ENCODE peak calls at places on chromosomes 13 and 19, in seven cellular contexts. One of them, this sample, is unnamed.
A peak's percentile ranks its signal among the peaks of the same experiment; 100 is the strongest.

GRCh38 chr19:55554749-55555152 is 9.4 kb upstream of the SBK3 start:
- DNase-seq in astrocyte: no peak
- DNase-seq in HCT116: no peak
- DNase-seq in body of pancreas: peak; percentile 43
- DNase-seq in uterus: no peak
- DNase-seq in keratinocyte: no peak
- DNase-seq in adrenal gland: no peak
- DNase-seq in this sample: no peak

GRCh38 chr19:15721208-15721607 is 6.6 kb upstream of the OR10H2 start:
- DNase-seq in astrocyte: no peak
- DNase-seq in HCT116: no peak
- DNase-seq in body of pancreas: no peak
- DNase-seq in uterus: no peak
- DNase-seq in keratinocyte: no peak
- DNase-seq in adrenal gland: no peak
- DNase-seq in this sample: no peak

GRCh38 chr19:18777725-18778389 is 13.2 kb downstream of the COMP start:
- DNase-seq in astrocyte: no peak
- DNase-seq in HCT116: no peak
- DNase-seq in body of pancreas: no peak
- DNase-seq in uterus: no peak
- DNase-seq in keratinocyte: no peak
- DNase-seq in adrenal gland: no peak
- DNase-seq in this sample: no peak

GRCh38 chr19:18109363-18109730 is 11.8 kb downstream of the MAST3 start:
- DNase-seq in astrocyte: no peak
- DNase-seq in HCT116: no peak
- DNase-seq in body of pancreas: peak; percentile 47
- DNase-seq in uterus: no peak
- DNase-seq in keratinocyte: no peak
- DNase-seq in adrenal gland: no peak
- DNase-seq in this sample: no peak

GRCh38 chr13:47708386-47708785 is 292.7 kb downstream of the SUCLA2 start:
- DNase-seq in astrocyte: peak; percentile 43
- DNase-seq in HCT116: no peak
- DNase-seq in body of pancreas: no peak
- DNase-seq in uterus: no peak
- DNase-seq in keratinocyte: no peak
- DNase-seq in adrenal gland: no peak
- DNase-seq in this sample: no peak

GRCh38 chr19:3098515-3099346 is 4.6 kb downstream of the GNA11 start:
- DNase-seq in astrocyte: no peak
- DNase-seq in HCT116: no peak
- DNase-seq in body of pancreas: peak; percentile 63
- DNase-seq in uterus: peak; percentile 48
- DNase-seq in keratinocyte: no peak
- DNase-seq in adrenal gland: peak; percentile 88
- DNase-seq in this sample: no peak

GRCh38 chr19:17037966-17038500 is 11.4 kb upstream of the CPAMD8 start:
- DNase-seq in astrocyte: no peak
- DNase-seq in HCT116: no peak
- DNase-seq in body of pancreas: no peak
- DNase-seq in uterus: no peak
- DNase-seq in keratinocyte: no peak
- DNase-seq in adrenal gland: no peak
- DNase-seq in this sample: no peak

GRCh38 chr13:82571653-82572052 is 1310.6 kb downstream of the SLITRK1 start:
- DNase-seq in astrocyte: no peak
- DNase-seq in HCT116: no peak
- DNase-seq in body of pancreas: no peak
- DNase-seq in uterus: no peak
- DNase-seq in keratinocyte: no peak
- DNase-seq in adrenal gland: no peak
- DNase-seq in this sample: no peak

GRCh38 chr13:48400820-48401219 is 12.1 kb downstream of the LPAR6 start:
- DNase-seq in astrocyte: peak; percentile 71
- DNase-seq in HCT116: no peak
- DNase-seq in body of pancreas: no peak
- DNase-seq in uterus: no peak
- DNase-seq in keratinocyte: peak; percentile 65
- DNase-seq in adrenal gland: no peak
- DNase-seq in this sample: no peak

GRCh38 chr19:3315676-3315973 is 50.8 kb upstream of the NFIC start:
- DNase-seq in astrocyte: no peak
- DNase-seq in HCT116: no peak
- DNase-seq in body of pancreas: no peak
- DNase-seq in uterus: no peak
- DNase-seq in keratinocyte: no peak
- DNase-seq in adrenal gland: no peak
- DNase-seq in this sample: no peak

GRCh38 chr13:90868321-90868920 is 479.1 kb upstream of the MIR17HG start:
- DNase-seq in astrocyte: peak; percentile 10
- DNase-seq in HCT116: peak; percentile 8
- DNase-seq in body of pancreas: peak; percentile 33
- DNase-seq in uterus: no peak
- DNase-seq in keratinocyte: no peak
- DNase-seq in adrenal gland: peak; percentile 55
- DNase-seq in this sample: no peak

GRCh38 chr19:2796659-2797266 is 11.5 kb downstream of the THOP1 start:
- DNase-seq in astrocyte: no peak
- DNase-seq in HCT116: no peak
- DNase-seq in body of pancreas: no peak
- DNase-seq in uterus: no peak
- DNase-seq in keratinocyte: no peak
- DNase-seq in adrenal gland: no peak
- DNase-seq in this sample: no peak

GRCh38 chr13:102392810-102393209 is 9.0 kb downstream of the FGF14 start:
- DNase-seq in astrocyte: no peak
- DNase-seq in HCT116: no peak
- DNase-seq in body of pancreas: no peak
- DNase-seq in uterus: no peak
- DNase-seq in keratinocyte: no peak
- DNase-seq in adrenal gland: no peak
- DNase-seq in this sample: no peak
- TF ChIP-seq CTCF in astrocyte: no peak
- TF ChIP-seq CTCF in HCT116: no peak
- TF ChIP-seq CTCF in body of pancreas: no peak
- TF ChIP-seq CTCF in uterus: no peak
- TF ChIP-seq CTCF in keratinocyte: no peak
- TF ChIP-seq CTCF in adrenal gland: no peak
- TF ChIP-seq CTCF in this sample: no peak

GRCh38 chr13:109773786-109774185 is 12.6 kb downstream of the IRS2 start:
- DNase-seq in astrocyte: no peak
- DNase-seq in HCT116: no peak
- DNase-seq in body of pancreas: no peak
- DNase-seq in uterus: no peak
- DNase-seq in keratinocyte: no peak
- DNase-seq in adrenal gland: no peak
- DNase-seq in this sample: no peak

GRCh38 chr13:109779074-109779473 is 7.3 kb downstream of the IRS2 start:
- DNase-seq in astrocyte: no peak
- DNase-seq in HCT116: no peak
- DNase-seq in body of pancreas: no peak
- DNase-seq in uterus: no peak
- DNase-seq in keratinocyte: no peak
- DNase-seq in adrenal gland: no peak
- DNase-seq in this sample: no peak

GRCh38 chr13:109773276-109773675 is 13.1 kb downstream of the IRS2 start:
- DNase-seq in astrocyte: no peak
- DNase-seq in HCT116: no peak
- DNase-seq in body of pancreas: no peak
- DNase-seq in uterus: no peak
- DNase-seq in keratinocyte: no peak
- DNase-seq in adrenal gland: peak; percentile 78
- DNase-seq in this sample: no peak

GRCh38 chr13:109778102-109778542 is 8.3 kb downstream of the IRS2 start:
- DNase-seq in astrocyte: peak; percentile 71
- DNase-seq in HCT116: no peak
- DNase-seq in body of pancreas: peak; percentile 32
- DNase-seq in uterus: no peak
- DNase-seq in keratinocyte: no peak
- DNase-seq in adrenal gland: no peak
- DNase-seq in this sample: no peak

GRCh38 chr13:109776575-109776974 is 9.8 kb downstream of the IRS2 start:
- DNase-seq in astrocyte: no peak
- DNase-seq in HCT116: no peak
- DNase-seq in body of pancreas: no peak
- DNase-seq in uterus: no peak
- DNase-seq in keratinocyte: no peak
- DNase-seq in adrenal gland: no peak
- DNase-seq in this sample: no peak
- H3K4me1 ChIP-seq in astrocyte: peaks cover 35% of the 10 kb centered on the region
- H3K4me1 ChIP-seq in HCT116: peaks cover 52% of the 10 kb centered on the region
- H3K4me1 ChIP-seq in body of pancreas: peaks cover 51% of the 10 kb centered on the region
- H3K4me1 ChIP-seq in uterus: peaks cover 9% of the 10 kb centered on the region
- H3K4me1 ChIP-seq in keratinocyte: peaks cover 42% of the 10 kb centered on the region
- H3K4me1 ChIP-seq in adrenal gland: peaks cover 65% of the 10 kb centered on the region
- H3K4me1 ChIP-seq in this sample: peaks cover 11% of the 10 kb centered on the region

DNA sequence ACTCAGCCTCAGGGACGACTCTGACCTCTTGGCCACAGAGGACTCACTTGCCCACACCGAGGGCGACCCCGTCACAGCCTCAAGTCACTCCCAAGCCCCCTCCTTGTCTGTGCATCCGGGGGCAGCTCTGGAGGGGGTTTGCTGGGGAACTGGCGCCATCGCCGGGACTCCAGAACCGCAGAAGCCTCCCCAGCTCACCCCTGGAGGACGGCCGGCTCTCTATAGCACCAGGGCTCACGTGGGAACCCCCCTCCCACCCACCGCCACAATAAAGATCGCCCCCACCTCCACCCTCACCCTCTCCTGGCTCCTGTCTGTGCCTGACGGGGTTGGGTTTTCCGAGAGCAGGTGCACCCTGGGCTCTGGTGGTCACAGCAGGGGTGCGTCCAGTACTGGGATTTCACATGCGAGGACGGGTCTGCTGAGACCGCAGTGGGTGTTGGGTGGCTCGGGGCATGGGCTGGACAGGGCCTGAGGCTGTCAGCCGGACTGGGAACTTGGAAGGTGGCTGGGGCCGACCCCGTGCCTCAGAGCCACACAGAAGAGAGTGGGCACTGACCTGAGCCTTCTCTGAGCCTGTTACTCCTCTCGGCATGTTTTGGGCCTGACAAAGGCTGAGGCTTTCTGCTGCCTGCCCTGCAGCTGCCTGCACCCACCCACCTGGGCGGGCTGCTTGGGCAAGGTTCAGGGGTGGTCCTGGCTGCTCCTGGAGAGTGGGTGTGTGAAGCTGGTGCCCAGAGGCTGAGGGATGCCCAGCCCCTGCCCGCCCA is 6.3 kb upstream of the HCN2 start:
- DNase-seq in astrocyte: no peak
- DNase-seq in HCT116: no peak
- DNase-seq in body of pancreas: no peak
- DNase-seq in uterus: no peak
- DNase-seq in keratinocyte: no peak
- DNase-seq in adrenal gland: no peak
- DNase-seq in this sample: no peak
- H3K27ac ChIP-seq in astrocyte: no peak overlapping the region
- H3K27ac ChIP-seq in HCT116: peak overlapping the region; percentile 26
- H3K27ac ChIP-seq in body of pancreas: no peak overlapping the region
- H3K27ac ChIP-seq in uterus: no peak overlapping the region
- H3K27ac ChIP-seq in keratinocyte: no peak overlapping the region
- H3K27ac ChIP-seq in adrenal gland: peak overlapping the region; percentile 89
- H3K27ac ChIP-seq in this sample: no peak overlapping the region

GRCh38 chr13:51624207-51624606 is 39.9 kb downstream of the WDFY2 start:
- DNase-seq in astrocyte: no peak
- DNase-seq in HCT116: no peak
- DNase-seq in body of pancreas: no peak
- DNase-seq in uterus: no peak
- DNase-seq in keratinocyte: no peak
- DNase-seq in adrenal gland: no peak
- DNase-seq in this sample: no peak
- TF ChIP-seq CTCF in astrocyte: no peak
- TF ChIP-seq CTCF in HCT116: no peak
- TF ChIP-seq CTCF in body of pancreas: no peak
- TF ChIP-seq CTCF in uterus: no peak
- TF ChIP-seq CTCF in keratinocyte: no peak
- TF ChIP-seq CTCF in adrenal gland: no peak
- TF ChIP-seq CTCF in this sample: no peak

GRCh38 chr19:793775-794174 is 3.5 kb upstream of the PTBP1 start:
- DNase-seq in astrocyte: no peak
- DNase-seq in HCT116: no peak
- DNase-seq in body of pancreas: no peak
- DNase-seq in uterus: no peak
- DNase-seq in keratinocyte: no peak
- DNase-seq in adrenal gland: no peak
- DNase-seq in this sample: no peak

GRCh38 chr19:792361-792885 is 4.8 kb upstream of the PTBP1 start:
- DNase-seq in astrocyte: no peak
- DNase-seq in HCT116: no peak
- DNase-seq in body of pancreas: no peak
- DNase-seq in uterus: no peak
- DNase-seq in keratinocyte: no peak
- DNase-seq in adrenal gland: no peak
- DNase-seq in this sample: no peak

GRCh38 chr19:789473-790052 is 7.7 kb upstream of the PTBP1 start:
- DNase-seq in astrocyte: no peak
- DNase-seq in HCT116: no peak
- DNase-seq in body of pancreas: no peak
- DNase-seq in uterus: no peak
- DNase-seq in keratinocyte: no peak
- DNase-seq in adrenal gland: no peak
- DNase-seq in this sample: no peak

GRCh38 chr19:790971-791604 is 6.2 kb upstream of the PTBP1 start:
- DNase-seq in astrocyte: no peak
- DNase-seq in HCT116: no peak
- DNase-seq in body of pancreas: no peak
- DNase-seq in uterus: no peak
- DNase-seq in keratinocyte: no peak
- DNase-seq in adrenal gland: no peak
- DNase-seq in this sample: no peak

GRCh38 chr19:791605-792360 is 5.5 kb upstream of the PTBP1 start:
- DNase-seq in astrocyte: no peak
- DNase-seq in HCT116: no peak
- DNase-seq in body of pancreas: no peak
- DNase-seq in uterus: no peak
- DNase-seq in keratinocyte: no peak
- DNase-seq in adrenal gland: no peak
- DNase-seq in this sample: no peak
- H3K4me1 ChIP-seq in astrocyte: no peaks in the 10 kb centered on the region
- H3K4me1 ChIP-seq in HCT116: peaks cover 7% of the 10 kb centered on the region
- H3K4me1 ChIP-seq in body of pancreas: peaks cover 9% of the 10 kb centered on the region
- H3K4me1 ChIP-seq in uterus: peaks cover 5% of the 10 kb centered on the region
- H3K4me1 ChIP-seq in keratinocyte: peaks cover 16% of the 10 kb centered on the region
- H3K4me1 ChIP-seq in adrenal gland: peaks cover 23% of the 10 kb centered on the region
- H3K4me1 ChIP-seq in this sample: peaks cover 5% of the 10 kb centered on the region